ENCODE peak calls at places on chromosome 6, in nine cellular contexts. One of them, this sample, is unnamed.

GRCh38 chr6:26198626-26199056 is 111.4 kb downstream of the HFE start:
- DNase-seq in mammary epithelial cell: no peak
- DNase-seq in IMR-90: peak
- DNase-seq in dorsolateral prefrontal cortex: no peak
- DNase-seq in neuronal stem cell: no peak
- DNase-seq in NCI-H345: no peak
- DNase-seq in SJSA1: no peak
- DNase-seq in A549: no peak
- DNase-seq in cardiac fibroblast: no peak
- DNase-seq in this sample: no peak

GRCh38 chr6:4316867-4317400 is 181.6 kb upstream of the ECI2 start:
- DNase-seq in mammary epithelial cell: peak
- DNase-seq in IMR-90: peak
- DNase-seq in dorsolateral prefrontal cortex: no peak
- DNase-seq in neuronal stem cell: no peak
- DNase-seq in NCI-H345: peak
- DNase-seq in SJSA1: no peak
- DNase-seq in A549: no peak
- DNase-seq in cardiac fibroblast: peak
- DNase-seq in this sample: no peak

GRCh38 chr6:157603314-157603940 is 219.6 kb upstream of the SNX9 start:
- DNase-seq in mammary epithelial cell: no peak
- DNase-seq in IMR-90: no peak
- DNase-seq in dorsolateral prefrontal cortex: no peak
- DNase-seq in neuronal stem cell: no peak
- DNase-seq in NCI-H345: no peak
- DNase-seq in SJSA1: peak
- DNase-seq in A549: no peak
- DNase-seq in cardiac fibroblast: no peak
- DNase-seq in this sample: no peak

GRCh38 chr6:144953552-144954240 is 668.6 kb downstream of the UTRN start:
- DNase-seq in mammary epithelial cell: peak
- DNase-seq in IMR-90: peak
- DNase-seq in dorsolateral prefrontal cortex: no peak
- DNase-seq in neuronal stem cell: no peak
- DNase-seq in NCI-H345: no peak
- DNase-seq in SJSA1: peak
- DNase-seq in A549: no peak
- DNase-seq in cardiac fibroblast: peak
- DNase-seq in this sample: no peak

GRCh38 chr6:169372616-169373015 is 119.0 kb upstream of the THBS2 start:
- DNase-seq in mammary epithelial cell: no peak
- DNase-seq in IMR-90: no peak
- DNase-seq in dorsolateral prefrontal cortex: no peak
- DNase-seq in neuronal stem cell: no peak
- DNase-seq in NCI-H345: no peak
- DNase-seq in SJSA1: no peak
- DNase-seq in A549: no peak
- DNase-seq in cardiac fibroblast: no peak
- DNase-seq in this sample: no peak

GRCh38 chr6:37021356-37022129 is 16.1 kb downstream of the FGD2 start:
- DNase-seq in mammary epithelial cell: peak
- DNase-seq in IMR-90: peak
- DNase-seq in dorsolateral prefrontal cortex: no peak
- DNase-seq in neuronal stem cell: no peak
- DNase-seq in NCI-H345: no peak
- DNase-seq in SJSA1: no peak
- DNase-seq in A549: no peak
- DNase-seq in cardiac fibroblast: peak
- DNase-seq in this sample: no peak

GRCh38 chr6:163950159-163950558 is 535.6 kb downstream of the QKI start:
- DNase-seq in mammary epithelial cell: no peak
- DNase-seq in IMR-90: peak
- DNase-seq in dorsolateral prefrontal cortex: no peak
- DNase-seq in neuronal stem cell: no peak
- DNase-seq in NCI-H345: no peak
- DNase-seq in SJSA1: no peak
- DNase-seq in A549: no peak
- DNase-seq in cardiac fibroblast: no peak
- DNase-seq in this sample: no peak

GRCh38 chr6:35328108-35328723 is 14.1 kb upstream of the PPARD start:
- DNase-seq in mammary epithelial cell: no peak
- DNase-seq in IMR-90: no peak
- DNase-seq in dorsolateral prefrontal cortex: no peak
- DNase-seq in neuronal stem cell: no peak
- DNase-seq in NCI-H345: no peak
- DNase-seq in SJSA1: no peak
- DNase-seq in A549: no peak
- DNase-seq in cardiac fibroblast: no peak
- DNase-seq in this sample: no peak

GRCh38 chr6:54188832-54189231 is 77.6 kb downstream of the MLIP start:
- DNase-seq in mammary epithelial cell: no peak
- DNase-seq in IMR-90: no peak
- DNase-seq in dorsolateral prefrontal cortex: no peak
- DNase-seq in neuronal stem cell: no peak
- DNase-seq in NCI-H345: no peak
- DNase-seq in SJSA1: no peak
- DNase-seq in A549: no peak
- DNase-seq in cardiac fibroblast: peak
- DNase-seq in this sample: no peak

GRCh38 chr6:30075987-30076311 is 380 bp upstream of the RNF39 start:
- DNase-seq in mammary epithelial cell: peak
- DNase-seq in IMR-90: no peak
- DNase-seq in dorsolateral prefrontal cortex: no peak
- DNase-seq in neuronal stem cell: no peak
- DNase-seq in NCI-H345: no peak
- DNase-seq in SJSA1: no peak
- DNase-seq in A549: no peak
- DNase-seq in cardiac fibroblast: no peak
- DNase-seq in this sample: no peak

GRCh38 chr6:152595507-152595906 is 41.7 kb downstream of the SYNE1 start:
- DNase-seq in mammary epithelial cell: no peak
- DNase-seq in IMR-90: peak
- DNase-seq in dorsolateral prefrontal cortex: no peak
- DNase-seq in neuronal stem cell: no peak
- DNase-seq in NCI-H345: no peak
- DNase-seq in SJSA1: no peak
- DNase-seq in A549: no peak
- DNase-seq in cardiac fibroblast: peak
- DNase-seq in this sample: no peak

This sample was measured in hippocampal formation.